ENCODE peak calls at places on chromosomes 12 and 14, in four cellular contexts. R, B, I and V are unnamed samples.

GRCh38 chr14:73344304-73344703 is 107.0 kb downstream of the PAPLN start:
- DNase-seq in R (no peak), B (no peak), I (no peak), V (no peak)

GRCh38 chr14:101595349-101595748 is 34.1 kb downstream of the DIO3 start:
- DNase-seq in R (no peak), B (no peak), I (no peak), V (no peak)

GRCh38 chr12:95077341-95077740 is 3.9 kb upstream of the NR2C1 start:
- DNase-seq in B (no peak), I (no peak), R (no peak), V (no peak)

GRCh38 chr12:5138256-5138655 is 94.6 kb downstream of the KCNA5 start:
- DNase-seq in B (peak), R (no peak), I (no peak), V (no peak)

GRCh38 chr14:68076451-68076850 is 256.9 kb downstream of the RAD51B start:
- DNase-seq in B (peak), R (no peak), I (no peak), V (no peak)

GRCh38 chr14:65001758-65002157 is 15.1 kb downstream of the FNTB start:
- DNase-seq in B (no peak), I (no peak), R (no peak), V (no peak)

GRCh38 chr12:123306200-123306599 is 34.5 kb upstream of the CDK2AP1 start:
- DNase-seq in I (no peak), R (no peak), B (no peak), V (no peak)

GRCh38 chr14:69994002-69994401 is 114.8 kb downstream of the SMOC1 start:
- DNase-seq in B (no peak), I (no peak), R (no peak), V (no peak)

GRCh38 chr12:92603741-92604432 is 98.9 kb upstream of the PLEKHG7 start:
- DNase-seq in B (no peak), R (no peak), I (no peak), V (peak)

GRCh38 chr12:101567918-101568317 is 26.9 kb upstream of the MYBPC1 start:
- DNase-seq in R (no peak), B (no peak), I (no peak), V (no peak)

GRCh38 chr12:14400599-14400998 is 35.1 kb downstream of the ATF7IP start:
- DNase-seq in B (no peak), R (no peak), I (no peak), V (no peak)

GRCh38 chr12:81644503-81644902 is 114.6 kb downstream of the PPFIA2 start:
- DNase-seq in R (no peak), B (no peak), I (peak), V (no peak)

GRCh38 chr14:38931969-38932652 is 170.9 kb downstream of the SEC23A start:
- DNase-seq in B (no peak), R (no peak), I (no peak), V (no peak)

GRCh38 chr12:98370976-98371375 is 144.4 kb upstream of the TMPO start:
- DNase-seq in R (no peak), B (no peak), I (no peak), V (no peak)

GRCh38 chr12:93031028-93031427 is 101.9 kb upstream of the EEA1 start:
- DNase-seq in I (no peak), B (no peak), R (no peak), V (no peak)